ENCODE peak calls at places on chromosomes 4 and X, in ten cellular contexts. One of them, this sample, is unnamed.

GRCh38 chr4:73740353-73740778 is at the start of gene CXCL8:
- DNase-seq in colonic mucosa: peak; percentile 87
- DNase-seq in GM13977: no peak
- DNase-seq in PC-9: peak; percentile 83
- DNase-seq in lung: peak; percentile 72
- DNase-seq in MCF 10A: peak; percentile 99
- DNase-seq in HCT116: peak; percentile 76
- DNase-seq in stomach: peak; percentile 70
- DNase-seq in BJ: no peak
- DNase-seq in AG10803: peak; percentile 88
- DNase-seq in this sample: no peak

GRCh38 chr4:99845708-99846469 is 29.3 kb downstream of the DAPP1 start:
- DNase-seq in colonic mucosa: no peak
- DNase-seq in GM13977: peak; percentile 27
- DNase-seq in PC-9: no peak
- DNase-seq in lung: no peak
- DNase-seq in MCF 10A: no peak
- DNase-seq in HCT116: no peak
- DNase-seq in stomach: no peak
- DNase-seq in BJ: no peak
- DNase-seq in AG10803: no peak
- DNase-seq in this sample: no peak

GRCh38 chr4:14317351-14317750 is 684.9 kb upstream of the CPEB2 start:
- DNase-seq in colonic mucosa: no peak
- DNase-seq in GM13977: no peak
- DNase-seq in PC-9: no peak
- DNase-seq in lung: no peak
- DNase-seq in MCF 10A: no peak
- DNase-seq in HCT116: no peak
- DNase-seq in stomach: no peak
- DNase-seq in BJ: no peak
- DNase-seq in AG10803: no peak
- DNase-seq in this sample: no peak

GRCh38 chr4:81747242-81747930 is 275.7 kb upstream of the RASGEF1B start:
- DNase-seq in colonic mucosa: no peak
- DNase-seq in GM13977: no peak
- DNase-seq in PC-9: no peak
- DNase-seq in lung: no peak
- DNase-seq in MCF 10A: no peak
- DNase-seq in HCT116: no peak
- DNase-seq in stomach: no peak
- DNase-seq in BJ: no peak
- DNase-seq in AG10803: no peak
- DNase-seq in this sample: no peak

GRCh38 chrX:148872153-148872540 is 371.7 kb downstream of the AFF2 start:
- DNase-seq in colonic mucosa: no peak
- DNase-seq in GM13977: no peak
- DNase-seq in PC-9: no peak
- DNase-seq in lung: no peak
- DNase-seq in MCF 10A: no peak
- DNase-seq in HCT116: no peak
- DNase-seq in stomach: no peak
- DNase-seq in BJ: no peak
- DNase-seq in AG10803: peak; percentile 52
- DNase-seq in this sample: no peak

GRCh38 chr4:150244600-150244999 is 166.4 kb downstream of the DCLK2 start:
- DNase-seq in colonic mucosa: no peak
- DNase-seq in GM13977: no peak
- DNase-seq in PC-9: no peak
- DNase-seq in lung: no peak
- DNase-seq in MCF 10A: peak; percentile 52
- DNase-seq in HCT116: no peak
- DNase-seq in stomach: no peak
- DNase-seq in BJ: no peak
- DNase-seq in AG10803: peak; percentile 62
- DNase-seq in this sample: no peak

GRCh38 chr4:173486714-173487392 is 43.2 kb downstream of the HAND2 start:
- DNase-seq in colonic mucosa: no peak
- DNase-seq in GM13977: no peak
- DNase-seq in PC-9: no peak
- DNase-seq in lung: no peak
- DNase-seq in MCF 10A: no peak
- DNase-seq in HCT116: no peak
- DNase-seq in stomach: no peak
- DNase-seq in BJ: no peak
- DNase-seq in AG10803: no peak
- DNase-seq in this sample: no peak

GRCh38 chr4:186148335-186148975 is 42.9 kb upstream of the CYP4V2 start:
- DNase-seq in colonic mucosa: no peak
- DNase-seq in GM13977: no peak
- DNase-seq in PC-9: no peak
- DNase-seq in lung: no peak
- DNase-seq in MCF 10A: no peak
- DNase-seq in HCT116: no peak
- DNase-seq in stomach: no peak
- DNase-seq in BJ: no peak
- DNase-seq in AG10803: no peak
- DNase-seq in this sample: no peak

GRCh38 chr4:8163436-8164193 is 5.0 kb upstream of the ABLIM2 start:
- DNase-seq in colonic mucosa: no peak
- DNase-seq in GM13977: no peak
- DNase-seq in PC-9: no peak
- DNase-seq in lung: no peak
- DNase-seq in MCF 10A: no peak
- DNase-seq in HCT116: no peak
- DNase-seq in stomach: no peak
- DNase-seq in BJ: no peak
- DNase-seq in AG10803: no peak
- DNase-seq in this sample: no peak

GRCh38 chr4:153465922-153466636 is at the start of gene TMEM131L:
- DNase-seq in colonic mucosa: peak; percentile 74
- DNase-seq in GM13977: peak; percentile 88
- DNase-seq in PC-9: no peak
- DNase-seq in lung: peak; percentile 73
- DNase-seq in MCF 10A: peak; percentile 66
- DNase-seq in HCT116: peak; percentile 21
- DNase-seq in stomach: peak; percentile 72
- DNase-seq in BJ: no peak
- DNase-seq in AG10803: peak; percentile 61
- DNase-seq in this sample: peak; percentile 60

GRCh38 chr4:5370286-5370685 is 319.0 kb downstream of the STK32B start:
- DNase-seq in colonic mucosa: no peak
- DNase-seq in GM13977: no peak
- DNase-seq in PC-9: no peak
- DNase-seq in lung: no peak
- DNase-seq in MCF 10A: peak; percentile 58
- DNase-seq in HCT116: no peak
- DNase-seq in stomach: no peak
- DNase-seq in BJ: peak; percentile 42
- DNase-seq in AG10803: peak; percentile 59
- DNase-seq in this sample: no peak

GRCh38 chr4:158859661-158860060 is 90.8 kb downstream of the FNIP2 start:
- DNase-seq in colonic mucosa: no peak
- DNase-seq in GM13977: no peak
- DNase-seq in PC-9: no peak
- DNase-seq in lung: no peak
- DNase-seq in MCF 10A: peak; percentile 14
- DNase-seq in HCT116: no peak
- DNase-seq in stomach: no peak
- DNase-seq in BJ: no peak
- DNase-seq in AG10803: no peak
- DNase-seq in this sample: no peak

GRCh38 chr4:158854236-158854635 is 85.4 kb downstream of the FNIP2 start:
- DNase-seq in colonic mucosa: no peak
- DNase-seq in GM13977: no peak
- DNase-seq in PC-9: no peak
- DNase-seq in lung: no peak
- DNase-seq in MCF 10A: no peak
- DNase-seq in HCT116: no peak
- DNase-seq in stomach: no peak
- DNase-seq in BJ: no peak
- DNase-seq in AG10803: no peak
- DNase-seq in this sample: no peak

GRCh38 chr4:158858410-158859189 is 89.8 kb downstream of the FNIP2 start:
- DNase-seq in colonic mucosa: no peak
- DNase-seq in GM13977: no peak
- DNase-seq in PC-9: no peak
- DNase-seq in lung: no peak
- DNase-seq in MCF 10A: peak; percentile 32
- DNase-seq in HCT116: no peak
- DNase-seq in stomach: no peak
- DNase-seq in BJ: no peak
- DNase-seq in AG10803: peak; percentile 50
- DNase-seq in this sample: no peak

GRCh38 chr4:158860856-158861255 is 92.0 kb downstream of the FNIP2 start:
- DNase-seq in colonic mucosa: no peak
- DNase-seq in GM13977: peak; percentile 43
- DNase-seq in PC-9: no peak
- DNase-seq in lung: no peak
- DNase-seq in MCF 10A: no peak
- DNase-seq in HCT116: no peak
- DNase-seq in stomach: no peak
- DNase-seq in BJ: no peak
- DNase-seq in AG10803: no peak
- DNase-seq in this sample: no peak

DNA sequence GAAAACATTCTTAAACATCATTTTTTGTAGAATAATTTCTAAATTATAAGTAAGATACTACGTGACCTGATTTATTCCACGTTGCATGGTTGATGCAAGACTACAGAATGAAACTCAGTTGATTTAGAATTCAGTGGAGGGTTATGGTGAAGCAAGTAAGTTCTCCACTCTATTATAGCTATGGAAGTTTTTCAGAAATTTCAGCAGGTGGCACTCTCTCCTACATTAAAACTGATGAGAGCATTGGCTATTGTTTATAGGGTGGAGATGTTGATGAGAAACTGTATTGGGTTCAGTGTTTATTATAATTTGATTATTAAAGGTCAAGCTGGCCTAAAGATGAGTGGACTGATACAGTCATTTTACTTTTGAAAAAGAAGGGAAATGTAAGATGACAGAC is 88.0 kb downstream of the FNIP2 start:
- DNase-seq in colonic mucosa: no peak
- DNase-seq in GM13977: peak; percentile 55
- DNase-seq in PC-9: peak; percentile 52
- DNase-seq in lung: no peak
- DNase-seq in MCF 10A: peak; percentile 49
- DNase-seq in HCT116: peak; percentile 26
- DNase-seq in stomach: no peak
- DNase-seq in BJ: no peak
- DNase-seq in AG10803: peak; percentile 68
- DNase-seq in this sample: no peak
- TF ChIP-seq CTCF in colonic mucosa: peak; percentile 43
- TF ChIP-seq CTCF in GM13977: peak; percentile 62
- TF ChIP-seq CTCF in PC-9: peak; percentile 73
- TF ChIP-seq CTCF in lung: no peak
- TF ChIP-seq CTCF in MCF 10A: peak; percentile 45
- TF ChIP-seq CTCF in HCT116: peak; percentile 83
- TF ChIP-seq CTCF in stomach: no peak
- TF ChIP-seq CTCF in BJ: peak; percentile 55
- TF ChIP-seq CTCF in AG10803: peak; percentile 72
- TF ChIP-seq CTCF in this sample: no peak

DNA sequence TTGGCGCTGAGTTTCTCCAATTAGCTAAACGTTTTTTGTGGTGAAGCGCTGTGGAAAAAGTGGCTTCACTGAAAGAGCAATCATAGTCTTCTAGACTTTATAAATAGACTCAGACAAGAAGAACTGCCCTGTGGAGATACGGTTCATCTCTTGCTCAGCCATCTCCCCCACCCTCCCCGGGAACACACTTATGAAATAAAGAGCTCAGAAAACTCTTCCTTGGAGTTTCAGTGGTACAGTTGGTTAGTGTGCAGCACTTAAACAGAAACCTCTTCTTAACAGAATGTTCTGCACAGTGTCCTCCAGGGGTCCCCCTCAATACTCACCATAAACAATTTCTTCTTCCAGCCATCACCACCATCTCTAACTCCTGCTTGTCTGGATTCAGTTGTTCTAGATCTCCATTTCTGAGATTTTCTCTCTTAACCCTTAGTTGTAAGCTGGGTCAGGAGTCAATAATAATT is 313.0 kb downstream of the ARHGAP10 start:
- DNase-seq in colonic mucosa: no peak
- DNase-seq in GM13977: peak; percentile 51
- DNase-seq in PC-9: no peak
- DNase-seq in lung: no peak
- DNase-seq in MCF 10A: no peak
- DNase-seq in HCT116: no peak
- DNase-seq in stomach: no peak
- DNase-seq in BJ: no peak
- DNase-seq in AG10803: no peak
- DNase-seq in this sample: no peak
- TF ChIP-seq CTCF in colonic mucosa: no peak
- TF ChIP-seq CTCF in GM13977: peak; percentile 14
- TF ChIP-seq CTCF in PC-9: no peak
- TF ChIP-seq CTCF in lung: no peak
- TF ChIP-seq CTCF in MCF 10A: no peak
- TF ChIP-seq CTCF in HCT116: no peak
- TF ChIP-seq CTCF in stomach: no peak
- TF ChIP-seq CTCF in BJ: no peak
- TF ChIP-seq CTCF in AG10803: peak; percentile 9
- TF ChIP-seq CTCF in this sample: no peak

DNA sequence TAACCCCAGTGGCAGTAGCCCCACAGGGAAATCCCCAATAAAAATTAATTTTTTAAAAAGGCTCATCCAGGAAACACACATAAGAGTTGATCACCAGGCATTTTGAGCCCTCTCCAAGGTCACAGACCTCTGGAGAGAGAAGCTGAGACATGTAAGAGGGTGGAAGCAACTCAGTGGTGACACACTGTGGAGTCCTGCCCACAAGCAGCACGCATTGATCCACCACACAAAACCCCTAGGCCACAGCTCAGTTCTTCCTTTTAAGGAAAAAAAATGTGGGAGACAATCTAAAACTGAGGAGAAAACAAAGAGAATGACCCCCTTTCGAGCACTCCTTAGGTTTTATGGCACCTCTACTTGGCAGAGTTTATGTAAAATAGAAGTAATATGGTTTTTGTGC is 71.7 kb upstream of the S100G start:
- DNase-seq in colonic mucosa: no peak
- DNase-seq in GM13977: no peak
- DNase-seq in PC-9: no peak
- DNase-seq in lung: no peak
- DNase-seq in MCF 10A: no peak
- DNase-seq in HCT116: no peak
- DNase-seq in stomach: no peak
- DNase-seq in BJ: no peak
- DNase-seq in AG10803: peak; percentile 67
- DNase-seq in this sample: no peak
- TF ChIP-seq CTCF in colonic mucosa: no peak
- TF ChIP-seq CTCF in GM13977: no peak
- TF ChIP-seq CTCF in PC-9: no peak
- TF ChIP-seq CTCF in lung: no peak
- TF ChIP-seq CTCF in MCF 10A: no peak
- TF ChIP-seq CTCF in HCT116: no peak
- TF ChIP-seq CTCF in stomach: no peak
- TF ChIP-seq CTCF in BJ: no peak
- TF ChIP-seq CTCF in AG10803: peak; percentile 11
- TF ChIP-seq CTCF in this sample: no peak

DNA sequence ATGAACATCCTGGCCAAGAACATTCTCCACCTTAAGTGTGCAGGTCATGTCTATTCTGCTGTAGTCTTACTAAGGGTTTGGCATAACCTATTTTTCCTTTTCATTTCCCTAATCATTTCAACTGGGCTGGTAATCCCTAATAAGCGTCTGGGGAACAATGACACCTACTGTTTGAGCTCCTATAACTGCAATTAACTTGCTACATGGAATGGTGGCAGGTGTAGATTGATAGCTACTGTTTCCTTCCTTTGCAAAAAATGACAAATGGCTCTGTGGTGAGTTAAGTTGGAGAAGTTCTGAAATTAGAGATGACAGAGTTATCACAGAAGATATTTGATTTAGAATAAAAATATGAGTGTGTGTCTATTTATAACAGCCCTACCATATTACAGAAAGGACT is 104.5 kb upstream of the NAP1L5 start:
- DNase-seq in colonic mucosa: no peak
- DNase-seq in GM13977: no peak
- DNase-seq in PC-9: no peak
- DNase-seq in lung: no peak
- DNase-seq in MCF 10A: no peak
- DNase-seq in HCT116: no peak
- DNase-seq in stomach: no peak
- DNase-seq in BJ: no peak
- DNase-seq in AG10803: no peak
- DNase-seq in this sample: no peak
- TF ChIP-seq CTCF in colonic mucosa: no peak
- TF ChIP-seq CTCF in GM13977: peak; percentile 10
- TF ChIP-seq CTCF in PC-9: no peak
- TF ChIP-seq CTCF in lung: no peak
- TF ChIP-seq CTCF in MCF 10A: no peak
- TF ChIP-seq CTCF in HCT116: peak; percentile 14
- TF ChIP-seq CTCF in stomach: no peak
- TF ChIP-seq CTCF in BJ: no peak
- TF ChIP-seq CTCF in AG10803: no peak
- TF ChIP-seq CTCF in this sample: no peak

This sample was measured in mesothelial cell of epicardium.